ENCODE peak calls at places on chromosome 12, in six cellular contexts. One of them, this sample, is unnamed. For H3K4me1, the result is how much of the 10 kb centered on the place peaks cover.

GRCh38 chr12:127455347-127456265 is 811.4 kb upstream of the TMEM132C start:
- DNase-seq in transverse colon: no peak
- DNase-seq in breast epithelium: no peak
- DNase-seq in RWPE2: no peak
- DNase-seq in uterus: no peak
- DNase-seq in cardiac muscle cell: peak
- DNase-seq in this sample: no peak

GRCh38 chr12:28108599-28108998 is 81.7 kb upstream of the CCDC91 start:
- DNase-seq in uterus: no peak
- DNase-seq in transverse colon: no peak
- DNase-seq in cardiac muscle cell: no peak
- DNase-seq in breast epithelium: no peak
- DNase-seq in RWPE2: no peak
- DNase-seq in this sample: no peak

GRCh38 chr12:101803978-101804377 is 26.8 kb downstream of the GNPTAB start:
- DNase-seq in RWPE2: no peak
- DNase-seq in cardiac muscle cell: no peak
- DNase-seq in transverse colon: no peak
- DNase-seq in breast epithelium: no peak
- DNase-seq in uterus: no peak
- DNase-seq in this sample: no peak

GRCh38 chr12:132444957-132445883 is 44.7 kb upstream of the FBRSL1 start:
- DNase-seq in RWPE2: no peak
- DNase-seq in uterus: no peak
- DNase-seq in breast epithelium: peak
- DNase-seq in cardiac muscle cell: no peak
- DNase-seq in transverse colon: peak
- DNase-seq in this sample: no peak

GRCh38 chr12:41190360-41190759 is 2.2 kb downstream of the PDZRN4 start:
- DNase-seq in uterus: no peak
- DNase-seq in cardiac muscle cell: peak
- DNase-seq in breast epithelium: no peak
- DNase-seq in transverse colon: no peak
- DNase-seq in RWPE2: no peak
- DNase-seq in this sample: no peak

GRCh38 chr12:65232490-65233077 is 45.9 kb upstream of the MSRB3 start:
- DNase-seq in uterus: no peak
- DNase-seq in RWPE2: no peak
- DNase-seq in transverse colon: no peak
- DNase-seq in cardiac muscle cell: no peak
- DNase-seq in breast epithelium: no peak
- DNase-seq in this sample: no peak

GRCh38 chr12:106585237-106585834 is 2.5 kb downstream of the RFX4 start:
- DNase-seq in cardiac muscle cell: no peak
- DNase-seq in RWPE2: no peak
- DNase-seq in transverse colon: no peak
- DNase-seq in uterus: no peak
- DNase-seq in breast epithelium: no peak
- DNase-seq in this sample: no peak

GRCh38 chr12:91100901-91101300 is 10.4 kb downstream of the LUM start:
- DNase-seq in breast epithelium: no peak
- DNase-seq in transverse colon: no peak
- DNase-seq in RWPE2: no peak
- DNase-seq in uterus: no peak
- DNase-seq in cardiac muscle cell: no peak
- DNase-seq in this sample: no peak

GRCh38 chr12:19624401-19624930 is 185.2 kb downstream of the AEBP2 start:
- DNase-seq in RWPE2: no peak
- DNase-seq in transverse colon: no peak
- DNase-seq in uterus: no peak
- DNase-seq in breast epithelium: no peak
- DNase-seq in cardiac muscle cell: no peak
- DNase-seq in this sample: no peak

GRCh38 chr12:60035835-60036234 is 440.0 kb downstream of the SLC16A7 start:
- DNase-seq in uterus: no peak
- DNase-seq in breast epithelium: no peak
- DNase-seq in RWPE2: no peak
- DNase-seq in cardiac muscle cell: no peak
- DNase-seq in transverse colon: no peak
- DNase-seq in this sample: no peak

GRCh38 chr12:3455312-3455711 is 35.7 kb upstream of the PRMT8 start:
- DNase-seq in uterus: no peak
- DNase-seq in RWPE2: peak
- DNase-seq in cardiac muscle cell: no peak
- DNase-seq in breast epithelium: no peak
- DNase-seq in transverse colon: no peak
- DNase-seq in this sample: no peak

GRCh38 chr12:54004841-54005530 is 3.8 kb upstream of the HOXC8 start:
- DNase-seq in transverse colon: no peak
- DNase-seq in uterus: no peak
- DNase-seq in RWPE2: no peak
- DNase-seq in cardiac muscle cell: no peak
- DNase-seq in breast epithelium: no peak
- DNase-seq in this sample: no peak

GRCh38 chr12:123267991-123268843 is 3.4 kb downstream of the CDK2AP1 start:
- DNase-seq in RWPE2: no peak
- DNase-seq in uterus: no peak
- DNase-seq in transverse colon: peak
- DNase-seq in cardiac muscle cell: no peak
- DNase-seq in breast epithelium: no peak
- DNase-seq in this sample: no peak

GRCh38 chr12:79848321-79848720 is 86.6 kb downstream of the PPP1R12A start:
- DNase-seq in breast epithelium: no peak
- DNase-seq in uterus: no peak
- DNase-seq in cardiac muscle cell: no peak
- DNase-seq in transverse colon: no peak
- DNase-seq in RWPE2: no peak
- DNase-seq in this sample: no peak

GRCh38 chr12:67052981-67053380 is 216.2 kb upstream of the CAND1 start:
- DNase-seq in breast epithelium: no peak
- DNase-seq in cardiac muscle cell: no peak
- DNase-seq in RWPE2: no peak
- DNase-seq in uterus: no peak
- DNase-seq in transverse colon: no peak
- DNase-seq in this sample: no peak

GRCh38 chr12:54220567-54220966 is 31.8 kb upstream of the SMUG1 start:
- DNase-seq in transverse colon: no peak
- DNase-seq in breast epithelium: no peak
- DNase-seq in RWPE2: no peak
- DNase-seq in cardiac muscle cell: no peak
- DNase-seq in uterus: no peak
- DNase-seq in this sample: no peak

GRCh38 chr12:92573104-92573503 is 129.7 kb upstream of the PLEKHG7 start:
- DNase-seq in breast epithelium: peak
- DNase-seq in cardiac muscle cell: no peak
- DNase-seq in RWPE2: no peak
- DNase-seq in uterus: no peak
- DNase-seq in transverse colon: no peak
- DNase-seq in this sample: no peak

GRCh38 chr12:6373022-6373787 is 2.2 kb downstream of the SCNN1A start:
- DNase-seq in breast epithelium: no peak
- DNase-seq in RWPE2: no peak
- DNase-seq in transverse colon: peak
- DNase-seq in uterus: no peak
- DNase-seq in cardiac muscle cell: no peak
- DNase-seq in this sample: no peak

GRCh38 chr12:107396991-107397390 is 288.6 kb upstream of the PWP1 start:
- DNase-seq in uterus: no peak
- DNase-seq in RWPE2: no peak
- DNase-seq in cardiac muscle cell: no peak
- DNase-seq in breast epithelium: no peak
- DNase-seq in transverse colon: no peak
- DNase-seq in this sample: no peak

GRCh38 chr12:78192979-78193378 is 362.3 kb downstream of the NAV3 start:
- DNase-seq in cardiac muscle cell: no peak
- DNase-seq in uterus: no peak
- DNase-seq in breast epithelium: no peak
- DNase-seq in RWPE2: no peak
- DNase-seq in transverse colon: no peak
- DNase-seq in this sample: no peak

GRCh38 chr12:56104815-56105476 is 587 bp downstream of the PA2G4 start:
- DNase-seq in breast epithelium: no peak
- DNase-seq in uterus: no peak
- DNase-seq in RWPE2: peak
- DNase-seq in transverse colon: no peak
- DNase-seq in cardiac muscle cell: peak
- DNase-seq in this sample: no peak

GRCh38 chr12:77855548-77855947 is 24.9 kb downstream of the NAV3 start:
- DNase-seq in breast epithelium: no peak
- DNase-seq in uterus: no peak
- DNase-seq in cardiac muscle cell: no peak
- DNase-seq in transverse colon: no peak
- DNase-seq in RWPE2: no peak
- DNase-seq in this sample: no peak

GRCh38 chr12:67795235-67795634 is 146.7 kb downstream of the DYRK2 start:
- DNase-seq in transverse colon: no peak
- DNase-seq in cardiac muscle cell: no peak
- DNase-seq in RWPE2: no peak
- DNase-seq in uterus: no peak
- DNase-seq in breast epithelium: no peak
- DNase-seq in this sample: no peak

GRCh38 chr12:98062464-98063245 is 452.7 kb upstream of the TMPO start:
- DNase-seq in cardiac muscle cell: no peak
- DNase-seq in uterus: no peak
- DNase-seq in transverse colon: no peak
- DNase-seq in breast epithelium: no peak
- DNase-seq in RWPE2: no peak
- DNase-seq in this sample: no peak

GRCh38 chr12:42076976-42077375 is 67.7 kb downstream of the GXYLT1 start:
- DNase-seq in transverse colon: no peak
- DNase-seq in uterus: no peak
- DNase-seq in RWPE2: no peak
- DNase-seq in cardiac muscle cell: no peak
- DNase-seq in breast epithelium: no peak
- DNase-seq in this sample: no peak

GRCh38 chr12:113237748-113238147 is 16.5 kb downstream of the TPCN1 start:
- DNase-seq in RWPE2: no peak
- DNase-seq in breast epithelium: no peak
- DNase-seq in cardiac muscle cell: no peak
- DNase-seq in transverse colon: peak
- DNase-seq in uterus: no peak
- DNase-seq in this sample: no peak

GRCh38 chr12:40325349-40325960 is 100.7 kb downstream of the LRRK2 start:
- DNase-seq in RWPE2: no peak
- DNase-seq in uterus: no peak
- DNase-seq in transverse colon: no peak
- DNase-seq in cardiac muscle cell: no peak
- DNase-seq in breast epithelium: no peak
- DNase-seq in this sample: no peak

GRCh38 chr12:69688496-69689427 is 10.3 kb downstream of the BEST3 start:
- DNase-seq in transverse colon: peak
- DNase-seq in uterus: peak
- DNase-seq in cardiac muscle cell: peak
- DNase-seq in breast epithelium: peak
- DNase-seq in RWPE2: peak
- DNase-seq in this sample: peak

GRCh38 chr12:27781680-27782079 is 1.6 kb upstream of the MANSC4 start:
- DNase-seq in RWPE2: no peak
- DNase-seq in breast epithelium: no peak
- DNase-seq in transverse colon: no peak
- DNase-seq in uterus: no peak
- DNase-seq in cardiac muscle cell: no peak
- DNase-seq in this sample: no peak

GRCh38 chr12:120722784-120723183 is 2.8 kb upstream of the ACADS start:
- DNase-seq in cardiac muscle cell: no peak
- DNase-seq in uterus: no peak
- DNase-seq in breast epithelium: no peak
- DNase-seq in RWPE2: no peak
- DNase-seq in transverse colon: no peak
- DNase-seq in this sample: no peak
- H3K4me1 ChIP-seq in cardiac muscle cell: under half
- H3K4me1 ChIP-seq in uterus: under half
- H3K4me1 ChIP-seq in breast epithelium: under half
- H3K4me1 ChIP-seq in RWPE2: under half
- H3K4me1 ChIP-seq in transverse colon: under half
- H3K4me1 ChIP-seq in this sample: under half

GRCh38 chr12:57845478-57846284 is 848 bp downstream of the CTDSP2 start:
- DNase-seq in RWPE2: no peak
- DNase-seq in breast epithelium: peak
- DNase-seq in transverse colon: peak
- DNase-seq in uterus: peak
- DNase-seq in cardiac muscle cell: peak
- DNase-seq in this sample: no peak
- H3K4me1 ChIP-seq in RWPE2: under half
- H3K4me1 ChIP-seq in breast epithelium: under half
- H3K4me1 ChIP-seq in transverse colon: under half
- H3K4me1 ChIP-seq in uterus: under half
- H3K4me1 ChIP-seq in cardiac muscle cell: under half
- H3K4me1 ChIP-seq in this sample: under half

GRCh38 chr12:104627231-104627974 is 170.7 kb downstream of the CHST11 start:
- DNase-seq in transverse colon: no peak
- DNase-seq in cardiac muscle cell: no peak
- DNase-seq in uterus: no peak
- DNase-seq in RWPE2: no peak
- DNase-seq in breast epithelium: no peak
- DNase-seq in this sample: no peak

GRCh38 chr12:104628338-104629135 is 171.8 kb downstream of the CHST11 start:
- DNase-seq in breast epithelium: no peak
- DNase-seq in RWPE2: no peak
- DNase-seq in transverse colon: no peak
- DNase-seq in uterus: no peak
- DNase-seq in cardiac muscle cell: no peak
- DNase-seq in this sample: no peak

GRCh38 chr12:104630230-104630670 is 173.5 kb downstream of the CHST11 start:
- DNase-seq in cardiac muscle cell: no peak
- DNase-seq in RWPE2: peak
- DNase-seq in transverse colon: no peak
- DNase-seq in breast epithelium: no peak
- DNase-seq in uterus: no peak
- DNase-seq in this sample: no peak

GRCh38 chr12:104626069-104626690 is 169.4 kb downstream of the CHST11 start:
- DNase-seq in transverse colon: no peak
- DNase-seq in RWPE2: no peak
- DNase-seq in breast epithelium: no peak
- DNase-seq in cardiac muscle cell: no peak
- DNase-seq in uterus: no peak
- DNase-seq in this sample: no peak

GRCh38 chr12:104627975-104628322 is 171.2 kb downstream of the CHST11 start:
- DNase-seq in uterus: no peak
- DNase-seq in RWPE2: no peak
- DNase-seq in transverse colon: no peak
- DNase-seq in cardiac muscle cell: no peak
- DNase-seq in breast epithelium: no peak
- DNase-seq in this sample: no peak
- H3K4me1 ChIP-seq in uterus: under half
- H3K4me1 ChIP-seq in RWPE2: under half
- H3K4me1 ChIP-seq in transverse colon: under half
- H3K4me1 ChIP-seq in cardiac muscle cell: under half
- H3K4me1 ChIP-seq in breast epithelium: under half
- H3K4me1 ChIP-seq in this sample: under half

GRCh38 chr12:108642899-108643654 is 9.4 kb upstream of the SELPLG start:
- DNase-seq in RWPE2: no peak
- DNase-seq in breast epithelium: no peak
- DNase-seq in cardiac muscle cell: no peak
- DNase-seq in uterus: no peak
- DNase-seq in transverse colon: no peak
- DNase-seq in this sample: no peak
- H3K4me1 ChIP-seq in RWPE2: under half
- H3K4me1 ChIP-seq in breast epithelium: under half
- H3K4me1 ChIP-seq in cardiac muscle cell: under half
- H3K4me1 ChIP-seq in uterus: under half
- H3K4me1 ChIP-seq in transverse colon: under half
- H3K4me1 ChIP-seq in this sample: half or more